ENCODE peak calls at places on chromosomes 11 and 22, in seven cellular contexts. W is fibroblast of pulmonary artery; H is IMR-90; K is AG10803; G is HT-29; P is dermis microvascular lymphatic vessel endothelial cell; L is activated T-cell treated with anti-CD3 and anti-CD28 coated beads, Interleukin-2, amount 50 U/mL, for 72 hours. M is an unnamed sample.

GRCh38 chr11:69240332-69241074 is 53.5 kb upstream of the MYEOV start:
- DNase-seq in K (no peak), W (peak), P (no peak), G (peak), L (no peak), H (peak), M (no peak)

GRCh38 chr22:48670747-48671146 is 1156.9 kb downstream of the BRD1 start:
- DNase-seq in H (no peak), G (no peak), W (no peak), K (no peak), L (no peak), P (no peak), M (no peak)

GRCh38 chr22:48976556-48977535 is 850.8 kb downstream of the BRD1 start:
- DNase-seq in W (no peak), G (no peak), H (no peak), P (no peak), K (no peak), L (no peak), M (no peak)

GRCh38 chr22:27624705-27625104 is 176.9 kb downstream of the MN1 start:
- DNase-seq in H (no peak), G (no peak), W (no peak), L (no peak), P (no peak), K (peak), M (peak)

GRCh38 chr11:48177661-48178060 is 38.9 kb upstream of the OR4B1 start:
- DNase-seq in P (no peak), G (no peak), H (no peak), K (no peak), W (no peak), L (no peak), M (no peak)

GRCh38 chr22:20219667-20220628 is 48.2 kb downstream of the RTN4R start:
- DNase-seq in L (no peak), P (no peak), K (no peak), G (peak), H (no peak), W (no peak), M (no peak)

GRCh38 chr22:47110817-47111443 is 348.5 kb downstream of the TBC1D22A start:
- DNase-seq in L (no peak), K (peak), G (no peak), W (peak), H (peak), P (no peak), M (peak)

GRCh38 chr11:15711311-15711710 is 596.6 kb downstream of the INSC start:
- DNase-seq in H (no peak), G (no peak), W (no peak), P (no peak), L (no peak), K (no peak), M (no peak)

GRCh38 chr11:111308140-111308539 is 9.8 kb downstream of the POU2AF3 start:
- DNase-seq in K (no peak), H (peak), G (peak), W (no peak), P (no peak), L (no peak), M (no peak)

GRCh38 chr22:44567846-44568493 is 69.9 kb upstream of the RTL6 start:
- DNase-seq in P (peak), W (peak), K (peak), L (peak), H (peak), G (peak), M (no peak)

GRCh38 chr22:20988573-20989322 is 6.7 kb downstream of the LZTR1 start:
- DNase-seq in H (no peak), W (no peak), P (no peak), L (no peak), K (no peak), G (no peak), M (no peak)

GRCh38 chr22:40666151-40666848 is 13.0 kb upstream of the MCHR1 start:
- DNase-seq in P (no peak), G (no peak), W (peak), K (peak), L (no peak), H (peak), M (no peak)

GRCh38 chr11:66259976-66260375 is 8.5 kb upstream of the RAB1B start:
- DNase-seq in L (no peak), W (no peak), P (no peak), K (no peak), H (no peak), G (no peak), M (no peak)

GRCh38 chr11:21429401-21429800 is 760.0 kb downstream of the NELL1 start:
- DNase-seq in K (no peak), L (no peak), W (no peak), H (no peak), G (no peak), P (no peak), M (no peak)

GRCh38 chr22:35894937-35895708 is 133.5 kb downstream of the RBFOX2 start:
- DNase-seq in K (peak), P (no peak), H (peak), W (peak), L (no peak), G (no peak), M (peak)

GRCh38 chr11:65505434-65506315 is 6.8 kb downstream of the MALAT1 start:
- DNase-seq in H (peak), G (peak), W (peak), K (peak), L (no peak), P (no peak), M (peak)

GRCh38 chr11:69674267-69674885 is 777 bp downstream of the LTO1 start:
- DNase-seq in W (peak), P (no peak), H (peak), L (peak), K (peak), G (peak), M (peak)

GRCh38 chr22:47105085-47105484 is 342.6 kb downstream of the TBC1D22A start:
- DNase-seq in K (no peak), P (no peak), G (no peak), H (no peak), W (no peak), L (no peak), M (no peak)

GRCh38 chr22:24961217-24961844 is 8.8 kb downstream of the KIAA1671 start:
- DNase-seq in K (no peak), P (no peak), H (no peak), W (no peak), L (no peak), G (no peak), M (no peak)

GRCh38 chr11:32571039-32571438 is 12.6 kb upstream of the EIF3M start:
- DNase-seq in P (no peak), W (no peak), G (no peak), H (no peak), K (no peak), L (no peak), M (no peak)

GRCh38 chr11:35083181-35084061 is 55.5 kb upstream of the CD44 start:
- DNase-seq in K (peak), H (peak), L (peak), P (no peak), G (peak), W (peak), M (peak)

GRCh38 chr22:49300241-49300640 is 527.4 kb downstream of the BRD1 start:
- DNase-seq in K (no peak), L (no peak), P (no peak), G (no peak), W (no peak), H (no peak), M (no peak)

GRCh38 chr11:67628710-67629385 is 889 bp downstream of the NUDT8 start:
- DNase-seq in H (no peak), W (no peak), K (no peak), L (no peak), G (no peak), P (no peak), M (no peak)

GRCh38 chr11:120141144-120142071 is 3.5 kb upstream of the TRIM29 start:
- DNase-seq in K (no peak), L (no peak), H (no peak), G (no peak), W (no peak), P (no peak), M (no peak)

GRCh38 chr11:129960216-129961214 is 42.1 kb downstream of the PRDM10 start:
- DNase-seq in G (peak), W (peak), P (no peak), L (peak), H (peak), K (peak), M (peak)

GRCh38 chr22:45868586-45869443 is 108.1 kb downstream of the WNT7B start:
- DNase-seq in W (no peak), G (no peak), P (no peak), H (no peak), K (no peak), L (no peak), M (no peak)

GRCh38 chr11:32137263-32137662 is 46.4 kb downstream of the RCN1 start:
- DNase-seq in L (no peak), H (peak), W (peak), P (peak), K (peak), G (no peak), M (peak)

GRCh38 chr11:132851247-132851646 is 681.1 kb downstream of the OPCML start:
- DNase-seq in L (no peak), H (no peak), G (no peak), W (no peak), P (no peak), K (no peak), M (no peak)

GRCh38 chr22:29379258-29379657 is 9.1 kb downstream of the AP1B1 start:
- DNase-seq in L (no peak), P (no peak), W (no peak), G (no peak), H (no peak), K (no peak), M (no peak)

GRCh38 chr11:10379871-10380568 is 75.0 kb upstream of the AMPD3 start:
- DNase-seq in P (no peak), H (peak), W (peak), L (no peak), G (no peak), K (peak), M (no peak)

GRCh38 chr11:2303627-2304155 is 1.9 kb downstream of the TSPAN32 start:
- DNase-seq in K (no peak), P (no peak), H (no peak), W (no peak), L (no peak), G (no peak), M (no peak)

GRCh38 chr11:78202733-78203167 is 14.0 kb downstream of the USP35 start:
- DNase-seq in G (no peak), H (no peak), L (peak), K (no peak), W (no peak), P (no peak), M (no peak)

GRCh38 chr22:18110194-18110943 is at the start of gene TUBA8:
- DNase-seq in K (peak), W (peak), L (peak), P (no peak), H (peak), G (peak), M (peak)

GRCh38 chr11:848988-849824 is 6.6 kb downstream of the TSPAN4 start:
- DNase-seq in L (no peak), G (peak), W (no peak), P (no peak), K (no peak), H (no peak), M (no peak)

GRCh38 chr11:62732830-62733229 is 4.5 kb downstream of the TTC9C start:
- DNase-seq in P (no peak), W (peak), H (peak), K (peak), L (no peak), G (peak), M (no peak)

GRCh38 chr22:39994566-39995345 is at the start of gene FAM83F:
- DNase-seq in K (no peak), P (no peak), G (peak), W (no peak), L (peak), H (no peak), M (no peak)

GRCh38 chr11:67371549-67372231 is 1.7 kb downstream of the CLCF1 start:
- DNase-seq in W (peak), P (no peak), H (peak), K (peak), L (no peak), G (peak), M (no peak)

GRCh38 chr11:46315033-46315738 is 32.1 kb upstream of the DGKZ start:
- DNase-seq in L (peak), H (peak), P (peak), W (peak), G (peak), K (peak), M (peak)